ENCODE peak calls at places on chromosomes 4 and X, in nine cellular contexts. One of them, this sample, is unnamed.

GRCh38 chrX:129690435-129690834 is 35.7 kb upstream of the APLN start:
- DNase-seq in astrocyte of the spinal cord: no peak
- DNase-seq in cardiac muscle cell: peak
- DNase-seq in right lobe of liver: no peak
- DNase-seq in fibroblast of the aortic adventitia: peak
- DNase-seq in breast epithelium: no peak
- DNase-seq in gastrocnemius medialis: peak
- DNase-seq in H9: no peak
- DNase-seq in lung: peak
- DNase-seq in this sample: no peak

GRCh38 chrX:53122013-53122412 is 28.1 kb downstream of the KANTR start:
- DNase-seq in astrocyte of the spinal cord: no peak
- DNase-seq in cardiac muscle cell: no peak
- DNase-seq in right lobe of liver: no peak
- DNase-seq in fibroblast of the aortic adventitia: peak
- DNase-seq in breast epithelium: no peak
- DNase-seq in gastrocnemius medialis: no peak
- DNase-seq in H9: no peak
- DNase-seq in lung: no peak
- DNase-seq in this sample: no peak

GRCh38 chrX:105458846-105459245 is 238.4 kb upstream of the TEX13A start:
- DNase-seq in astrocyte of the spinal cord: peak
- DNase-seq in cardiac muscle cell: no peak
- DNase-seq in right lobe of liver: no peak
- DNase-seq in fibroblast of the aortic adventitia: peak
- DNase-seq in breast epithelium: no peak
- DNase-seq in gastrocnemius medialis: no peak
- DNase-seq in H9: no peak
- DNase-seq in lung: no peak
- DNase-seq in this sample: no peak

GRCh38 chr4:14072506-14072905 is 445.0 kb upstream of the BOD1L1 start:
- DNase-seq in astrocyte of the spinal cord: no peak
- DNase-seq in cardiac muscle cell: no peak
- DNase-seq in right lobe of liver: no peak
- DNase-seq in fibroblast of the aortic adventitia: peak
- DNase-seq in breast epithelium: no peak
- DNase-seq in gastrocnemius medialis: no peak
- DNase-seq in H9: no peak
- DNase-seq in lung: no peak
- DNase-seq in this sample: no peak

GRCh38 chrX:110450050-110450449 is 91.4 kb downstream of the RTL9 start:
- DNase-seq in astrocyte of the spinal cord: peak
- DNase-seq in cardiac muscle cell: peak
- DNase-seq in right lobe of liver: peak
- DNase-seq in fibroblast of the aortic adventitia: peak
- DNase-seq in breast epithelium: peak
- DNase-seq in gastrocnemius medialis: peak
- DNase-seq in H9: peak
- DNase-seq in lung: peak
- DNase-seq in this sample: peak

GRCh38 chrX:73390628-73391567 is 56.0 kb upstream of the CDX4 start:
- DNase-seq in astrocyte of the spinal cord: no peak
- DNase-seq in cardiac muscle cell: no peak
- DNase-seq in right lobe of liver: peak
- DNase-seq in fibroblast of the aortic adventitia: no peak
- DNase-seq in breast epithelium: no peak
- DNase-seq in gastrocnemius medialis: no peak
- DNase-seq in H9: no peak
- DNase-seq in lung: no peak
- DNase-seq in this sample: no peak

GRCh38 chrX:71910526-71911022 is at the start of gene NHSL2:
- DNase-seq in astrocyte of the spinal cord: no peak
- DNase-seq in cardiac muscle cell: peak
- DNase-seq in right lobe of liver: no peak
- DNase-seq in fibroblast of the aortic adventitia: no peak
- DNase-seq in breast epithelium: no peak
- DNase-seq in gastrocnemius medialis: no peak
- DNase-seq in H9: peak
- DNase-seq in lung: no peak
- DNase-seq in this sample: peak

GRCh38 chr4:159434496-159435241 is 331.8 kb downstream of the RAPGEF2 start:
- DNase-seq in astrocyte of the spinal cord: peak
- DNase-seq in cardiac muscle cell: peak
- DNase-seq in right lobe of liver: no peak
- DNase-seq in fibroblast of the aortic adventitia: peak
- DNase-seq in breast epithelium: no peak
- DNase-seq in gastrocnemius medialis: no peak
- DNase-seq in H9: no peak
- DNase-seq in lung: no peak
- DNase-seq in this sample: no peak

GRCh38 chrX:78237127-78237526 is 90.3 kb downstream of the CYSLTR1 start:
- DNase-seq in astrocyte of the spinal cord: no peak
- DNase-seq in cardiac muscle cell: no peak
- DNase-seq in right lobe of liver: no peak
- DNase-seq in fibroblast of the aortic adventitia: no peak
- DNase-seq in breast epithelium: no peak
- DNase-seq in gastrocnemius medialis: no peak
- DNase-seq in H9: no peak
- DNase-seq in lung: no peak
- DNase-seq in this sample: no peak

GRCh38 chrX:28888421-28888820 is 301.2 kb downstream of the IL1RAPL1 start:
- DNase-seq in astrocyte of the spinal cord: peak
- DNase-seq in cardiac muscle cell: peak
- DNase-seq in right lobe of liver: no peak
- DNase-seq in fibroblast of the aortic adventitia: peak
- DNase-seq in breast epithelium: no peak
- DNase-seq in gastrocnemius medialis: no peak
- DNase-seq in H9: no peak
- DNase-seq in lung: no peak
- DNase-seq in this sample: no peak

GRCh38 chrX:71917621-71918341 is 7.1 kb downstream of the NHSL2 start:
- DNase-seq in astrocyte of the spinal cord: no peak
- DNase-seq in cardiac muscle cell: peak
- DNase-seq in right lobe of liver: no peak
- DNase-seq in fibroblast of the aortic adventitia: no peak
- DNase-seq in breast epithelium: no peak
- DNase-seq in gastrocnemius medialis: no peak
- DNase-seq in H9: peak
- DNase-seq in lung: no peak
- DNase-seq in this sample: no peak

GRCh38 chr4:75598390-75598789 is 31.9 kb downstream of the CDKL2 start:
- DNase-seq in astrocyte of the spinal cord: peak
- DNase-seq in cardiac muscle cell: peak
- DNase-seq in right lobe of liver: no peak
- DNase-seq in fibroblast of the aortic adventitia: peak
- DNase-seq in breast epithelium: no peak
- DNase-seq in gastrocnemius medialis: no peak
- DNase-seq in H9: no peak
- DNase-seq in lung: no peak
- DNase-seq in this sample: peak

GRCh38 chr4:140012688-140013087 is 141.3 kb downstream of the MAML3 start:
- DNase-seq in astrocyte of the spinal cord: peak
- DNase-seq in cardiac muscle cell: peak
- DNase-seq in right lobe of liver: peak
- DNase-seq in fibroblast of the aortic adventitia: peak
- DNase-seq in breast epithelium: no peak
- DNase-seq in gastrocnemius medialis: peak
- DNase-seq in H9: peak
- DNase-seq in lung: peak
- DNase-seq in this sample: peak
- TF ChIP-seq CTCF in astrocyte of the spinal cord: peak
- TF ChIP-seq CTCF in cardiac muscle cell: peak
- TF ChIP-seq CTCF in right lobe of liver: peak
- TF ChIP-seq CTCF in fibroblast of the aortic adventitia: peak
- TF ChIP-seq CTCF in breast epithelium: peak
- TF ChIP-seq CTCF in gastrocnemius medialis: peak
- TF ChIP-seq CTCF in H9: peak
- TF ChIP-seq CTCF in lung: peak
- TF ChIP-seq CTCF in this sample: peak

GRCh38 chrX:139126493-139126892 is 404.0 kb upstream of the F9 start:
- DNase-seq in astrocyte of the spinal cord: no peak
- DNase-seq in cardiac muscle cell: no peak
- DNase-seq in right lobe of liver: peak
- DNase-seq in fibroblast of the aortic adventitia: no peak
- DNase-seq in breast epithelium: no peak
- DNase-seq in gastrocnemius medialis: peak
- DNase-seq in H9: peak
- DNase-seq in lung: peak
- DNase-seq in this sample: peak
- TF ChIP-seq CTCF in astrocyte of the spinal cord: peak
- TF ChIP-seq CTCF in cardiac muscle cell: no peak
- TF ChIP-seq CTCF in right lobe of liver: peak
- TF ChIP-seq CTCF in fibroblast of the aortic adventitia: peak
- TF ChIP-seq CTCF in breast epithelium: peak
- TF ChIP-seq CTCF in gastrocnemius medialis: peak
- TF ChIP-seq CTCF in H9: peak
- TF ChIP-seq CTCF in lung: peak
- TF ChIP-seq CTCF in this sample: peak

DNA sequence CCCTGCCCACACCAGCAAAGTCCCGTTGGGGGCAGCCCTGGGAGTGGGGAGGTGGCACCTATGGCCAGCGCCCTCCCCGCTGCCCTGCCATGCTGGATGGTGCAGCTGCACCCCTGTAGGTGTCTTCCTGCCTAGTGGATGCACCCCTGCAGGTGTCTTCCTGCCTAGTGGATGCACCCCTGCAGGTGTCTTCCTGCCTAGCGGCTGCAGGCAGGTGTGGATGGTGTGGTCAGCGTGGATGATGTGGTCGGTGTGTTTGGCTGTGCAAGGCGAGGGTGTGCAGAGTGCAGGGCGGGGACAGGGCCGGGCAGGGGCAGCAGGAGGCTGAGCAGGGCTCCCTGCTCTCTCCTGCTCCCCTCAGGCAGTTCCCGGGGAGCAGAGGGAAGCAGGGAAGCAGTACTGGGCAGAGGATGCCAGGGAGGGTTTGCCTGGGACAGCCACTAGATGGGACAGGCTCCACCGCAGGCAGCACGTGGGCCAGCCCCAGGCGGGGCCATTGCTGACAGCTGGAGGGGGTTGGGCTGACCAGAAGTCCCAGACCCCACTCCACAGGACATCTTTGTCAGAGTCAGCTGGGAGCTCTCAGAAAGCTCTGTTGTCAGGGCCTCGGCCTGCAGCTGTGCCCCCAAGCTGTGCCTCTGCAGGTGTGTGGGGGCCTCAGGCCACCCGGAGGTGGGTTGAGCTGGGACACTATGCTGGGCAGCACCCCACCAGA is 23.6 kb downstream of the DOK7 start:
- DNase-seq in astrocyte of the spinal cord: no peak
- DNase-seq in cardiac muscle cell: no peak
- DNase-seq in right lobe of liver: no peak
- DNase-seq in fibroblast of the aortic adventitia: no peak
- DNase-seq in breast epithelium: no peak
- DNase-seq in gastrocnemius medialis: no peak
- DNase-seq in H9: no peak
- DNase-seq in lung: no peak
- DNase-seq in this sample: no peak
- TF ChIP-seq CTCF in astrocyte of the spinal cord: no peak
- TF ChIP-seq CTCF in cardiac muscle cell: no peak
- TF ChIP-seq CTCF in right lobe of liver: no peak
- TF ChIP-seq CTCF in fibroblast of the aortic adventitia: no peak
- TF ChIP-seq CTCF in breast epithelium: no peak
- TF ChIP-seq CTCF in gastrocnemius medialis: no peak
- TF ChIP-seq CTCF in H9: no peak
- TF ChIP-seq CTCF in lung: no peak
- TF ChIP-seq CTCF in this sample: no peak

DNA sequence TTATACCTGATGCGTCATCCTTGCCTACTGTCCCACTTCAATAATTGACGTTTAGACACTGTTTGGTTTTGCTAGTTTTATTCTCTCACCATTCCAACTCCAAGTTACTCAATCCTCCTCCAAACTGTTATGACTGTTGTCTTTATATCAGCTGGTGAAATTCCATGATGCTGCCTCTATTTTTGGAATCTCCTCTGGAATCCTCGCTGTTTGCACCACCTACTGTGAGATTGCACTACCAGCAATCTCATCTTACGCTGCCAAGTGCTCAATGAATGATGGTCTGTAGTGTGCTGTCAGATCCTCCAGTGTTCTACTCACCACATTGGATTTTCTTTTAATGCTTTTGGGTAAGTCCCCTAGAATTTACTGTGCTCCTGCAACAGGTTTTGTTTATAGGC is 13.2 kb upstream of the PCDH18 start:
- DNase-seq in astrocyte of the spinal cord: peak
- DNase-seq in cardiac muscle cell: peak
- DNase-seq in right lobe of liver: no peak
- DNase-seq in fibroblast of the aortic adventitia: peak
- DNase-seq in breast epithelium: no peak
- DNase-seq in gastrocnemius medialis: peak
- DNase-seq in H9: no peak
- DNase-seq in lung: no peak
- DNase-seq in this sample: no peak
- TF ChIP-seq CTCF in astrocyte of the spinal cord: no peak
- TF ChIP-seq CTCF in cardiac muscle cell: no peak
- TF ChIP-seq CTCF in right lobe of liver: no peak
- TF ChIP-seq CTCF in fibroblast of the aortic adventitia: no peak
- TF ChIP-seq CTCF in breast epithelium: no peak
- TF ChIP-seq CTCF in gastrocnemius medialis: no peak
- TF ChIP-seq CTCF in H9: no peak
- TF ChIP-seq CTCF in lung: no peak
- TF ChIP-seq CTCF in this sample: no peak

GRCh38 chr4:155444695-155445094 is 67.9 kb upstream of the MAP9 start:
- DNase-seq in astrocyte of the spinal cord: no peak
- DNase-seq in cardiac muscle cell: no peak
- DNase-seq in right lobe of liver: no peak
- DNase-seq in fibroblast of the aortic adventitia: no peak
- DNase-seq in breast epithelium: no peak
- DNase-seq in gastrocnemius medialis: no peak
- DNase-seq in H9: no peak
- DNase-seq in lung: no peak
- DNase-seq in this sample: no peak

GRCh38 chr4:155445306-155445705 is 68.5 kb upstream of the MAP9 start:
- DNase-seq in astrocyte of the spinal cord: no peak
- DNase-seq in cardiac muscle cell: no peak
- DNase-seq in right lobe of liver: no peak
- DNase-seq in fibroblast of the aortic adventitia: no peak
- DNase-seq in breast epithelium: no peak
- DNase-seq in gastrocnemius medialis: no peak
- DNase-seq in H9: no peak
- DNase-seq in lung: no peak
- DNase-seq in this sample: no peak

GRCh38 chr4:155441475-155441874 is 64.7 kb upstream of the MAP9 start:
- DNase-seq in astrocyte of the spinal cord: no peak
- DNase-seq in cardiac muscle cell: no peak
- DNase-seq in right lobe of liver: no peak
- DNase-seq in fibroblast of the aortic adventitia: no peak
- DNase-seq in breast epithelium: no peak
- DNase-seq in gastrocnemius medialis: no peak
- DNase-seq in H9: no peak
- DNase-seq in lung: no peak
- DNase-seq in this sample: no peak

GRCh38 chr4:155442267-155443105 is 65.7 kb upstream of the MAP9 start:
- DNase-seq in astrocyte of the spinal cord: peak
- DNase-seq in cardiac muscle cell: peak
- DNase-seq in right lobe of liver: peak
- DNase-seq in fibroblast of the aortic adventitia: peak
- DNase-seq in breast epithelium: peak
- DNase-seq in gastrocnemius medialis: peak
- DNase-seq in H9: peak
- DNase-seq in lung: peak
- DNase-seq in this sample: peak
- TF ChIP-seq CTCF in astrocyte of the spinal cord: peak
- TF ChIP-seq CTCF in cardiac muscle cell: peak
- TF ChIP-seq CTCF in right lobe of liver: peak
- TF ChIP-seq CTCF in fibroblast of the aortic adventitia: peak
- TF ChIP-seq CTCF in breast epithelium: peak
- TF ChIP-seq CTCF in gastrocnemius medialis: peak
- TF ChIP-seq CTCF in H9: peak
- TF ChIP-seq CTCF in lung: peak
- TF ChIP-seq CTCF in this sample: peak